ENCODE peak calls at places on chromosomes 16 and 17, in seven cellular contexts. E is ovary, Q is tibial nerve, T is left ventricle myocardium inferior, A is A549, K is fibroblast of lung, L is lung. P is an unnamed sample.

GRCh38 chr16:1035066-1035415 is 37.5 kb upstream of the SSTR5 start:
- DNase-seq in E (no peak), Q (no peak), T (no peak), A (no peak), K (no peak), L (no peak), P (no peak)

GRCh38 chr17:15381707-15382106 is 40.3 kb upstream of the TEKT3 start:
- DNase-seq in E (no peak), Q (no peak), T (no peak), A (no peak), K (no peak), L (no peak), P (no peak)

GRCh38 chr17:18253187-18253884 is 5.2 kb downstream of the FLII start:
- DNase-seq in E (no peak), Q (no peak), T (no peak), A (no peak), K (no peak), L (no peak), P (no peak)

GRCh38 chr17:29588561-29589411 is 662 bp downstream of the GIT1 start:
- DNase-seq in E (peak), Q (no peak), T (no peak), A (peak), K (peak), L (no peak), P (peak)

GRCh38 chr16:89410794-89411309 is 79.5 kb downstream of the ANKRD11 start:
- DNase-seq in E (peak), Q (peak), T (peak), A (no peak), K (peak), L (peak), P (peak)

GRCh38 chr17:64015447-64015846 is 5.0 kb downstream of the ICAM2 start:
- DNase-seq in E (no peak), Q (no peak), T (no peak), A (no peak), K (no peak), L (no peak), P (no peak)

GRCh38 chr17:62822080-62822904 is 14.2 kb upstream of the MARCHF10 start:
- DNase-seq in E (no peak), Q (no peak), T (no peak), A (no peak), K (peak), L (no peak), P (no peak)

GRCh38 chr17:47717845-47718621 is 15.0 kb upstream of the TBX21 start:
- DNase-seq in E (no peak), Q (no peak), T (no peak), A (no peak), K (no peak), L (no peak), P (no peak)

GRCh38 chr17:39204245-39204644 is 4.2 kb downstream of the RPL19 start:
- DNase-seq in E (no peak), Q (no peak), T (no peak), A (no peak), K (no peak), L (no peak), P (no peak)

GRCh38 chr16:89422905-89423630 is 67.3 kb downstream of the ANKRD11 start:
- DNase-seq in E (no peak), Q (no peak), T (no peak), A (no peak), K (peak), L (no peak), P (peak)

DNA sequence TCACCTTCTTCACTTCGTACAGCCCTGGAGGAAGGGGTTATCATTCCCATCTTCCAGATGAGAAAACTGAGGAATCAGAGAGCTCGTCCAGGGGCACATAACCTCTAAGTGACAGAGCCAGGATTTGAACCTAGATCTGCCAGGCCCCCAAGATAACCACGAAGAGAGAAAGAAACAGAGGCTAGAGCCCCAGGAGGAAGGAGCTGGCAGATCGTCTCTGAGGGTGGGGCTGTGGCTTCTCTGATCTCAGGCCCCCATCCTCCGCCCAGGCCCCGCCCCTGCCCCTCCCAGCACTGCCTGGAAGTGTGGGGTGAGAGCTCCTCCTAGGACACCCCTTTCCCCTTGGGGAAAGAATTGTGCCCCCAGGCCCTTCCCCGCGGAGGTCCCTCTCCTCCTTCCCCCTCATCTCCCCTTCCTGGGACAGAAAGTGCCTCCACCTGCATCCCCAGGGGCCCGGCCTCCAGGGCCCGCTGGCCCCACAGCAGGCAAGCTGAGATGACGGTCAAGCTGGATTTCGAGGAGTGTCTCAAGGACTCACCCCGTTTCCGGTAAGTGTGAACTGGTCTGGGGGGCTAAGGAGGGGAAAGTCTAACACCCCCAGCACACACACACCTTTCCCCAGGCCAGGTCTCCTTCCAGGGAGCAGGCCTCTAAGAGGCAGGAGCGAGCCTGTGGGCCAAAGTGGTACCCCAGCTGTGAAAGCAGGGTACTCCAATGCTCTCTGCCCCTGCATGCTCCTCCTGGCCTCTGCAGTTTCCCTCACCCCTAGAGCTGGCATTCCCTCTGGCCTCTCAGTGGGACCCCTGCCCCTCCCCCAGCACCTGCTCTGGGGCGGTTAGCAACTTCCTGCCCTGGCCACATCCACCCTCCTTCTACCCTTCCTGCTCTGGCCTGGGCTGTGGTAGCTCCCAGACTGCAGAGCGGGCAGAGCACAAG is at the start of gene ACAP1:
- DNase-seq in E (no peak), Q (no peak), T (no peak), A (no peak), K (no peak), L (no peak), P (peak)
- H3K27ac ChIP-seq in E (no peak), Q (peak), T (no peak), A (no peak), K (no peak), L (peak), P (no peak)

DNA sequence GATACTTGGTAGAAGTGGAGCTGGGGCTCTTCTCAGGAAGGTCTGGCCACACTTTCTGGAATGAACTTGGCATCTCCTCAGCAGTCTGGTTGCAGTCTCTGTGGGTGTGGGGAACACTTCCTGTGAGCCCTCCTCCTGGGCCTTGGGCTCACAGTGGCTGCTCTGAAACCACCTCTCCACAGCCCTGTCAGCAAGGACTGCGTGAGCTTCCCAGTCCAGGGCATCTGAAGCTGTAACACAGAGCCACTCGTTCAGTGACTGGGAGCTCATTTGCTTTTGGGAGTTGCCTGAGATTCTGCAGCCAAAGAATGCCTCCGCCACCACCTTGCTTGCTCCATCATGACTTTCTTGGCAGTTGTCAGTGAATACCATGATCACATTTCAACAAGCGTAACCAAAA is 60.0 kb downstream of the CLEC16A start:
- DNase-seq in E (no peak), Q (no peak), T (no peak), A (no peak), K (no peak), L (no peak), P (no peak)
- H3K27ac ChIP-seq in E (no peak), Q (no peak), T (no peak), A (no peak), K (peak), L (no peak), P (no peak)

GRCh38 chr17:60388742-60389141 is 3.2 kb downstream of the USP32 start:
- DNase-seq in E (no peak), Q (no peak), T (no peak), A (no peak), K (no peak), L (no peak), P (no peak)
- H3K27ac ChIP-seq in E (no peak), Q (no peak), T (no peak), A (no peak), K (no peak), L (no peak), P (no peak)

GRCh38 chr16:84299734-84300440 is 5.2 kb downstream of the WFDC1 start:
- DNase-seq in E (no peak), Q (no peak), T (no peak), A (no peak), K (no peak), L (no peak), P (peak)

GRCh38 chr16:84298376-84298899 is 3.8 kb downstream of the WFDC1 start:
- DNase-seq in E (no peak), Q (no peak), T (no peak), A (no peak), K (no peak), L (no peak), P (no peak)

GRCh38 chr16:84303516-84303915 is 8.8 kb downstream of the WFDC1 start:
- DNase-seq in E (no peak), Q (no peak), T (no peak), A (no peak), K (no peak), L (no peak), P (peak)

GRCh38 chr16:84303023-84303422 is 8.3 kb downstream of the WFDC1 start:
- DNase-seq in E (no peak), Q (no peak), T (no peak), A (no peak), K (peak), L (no peak), P (peak)

DNA sequence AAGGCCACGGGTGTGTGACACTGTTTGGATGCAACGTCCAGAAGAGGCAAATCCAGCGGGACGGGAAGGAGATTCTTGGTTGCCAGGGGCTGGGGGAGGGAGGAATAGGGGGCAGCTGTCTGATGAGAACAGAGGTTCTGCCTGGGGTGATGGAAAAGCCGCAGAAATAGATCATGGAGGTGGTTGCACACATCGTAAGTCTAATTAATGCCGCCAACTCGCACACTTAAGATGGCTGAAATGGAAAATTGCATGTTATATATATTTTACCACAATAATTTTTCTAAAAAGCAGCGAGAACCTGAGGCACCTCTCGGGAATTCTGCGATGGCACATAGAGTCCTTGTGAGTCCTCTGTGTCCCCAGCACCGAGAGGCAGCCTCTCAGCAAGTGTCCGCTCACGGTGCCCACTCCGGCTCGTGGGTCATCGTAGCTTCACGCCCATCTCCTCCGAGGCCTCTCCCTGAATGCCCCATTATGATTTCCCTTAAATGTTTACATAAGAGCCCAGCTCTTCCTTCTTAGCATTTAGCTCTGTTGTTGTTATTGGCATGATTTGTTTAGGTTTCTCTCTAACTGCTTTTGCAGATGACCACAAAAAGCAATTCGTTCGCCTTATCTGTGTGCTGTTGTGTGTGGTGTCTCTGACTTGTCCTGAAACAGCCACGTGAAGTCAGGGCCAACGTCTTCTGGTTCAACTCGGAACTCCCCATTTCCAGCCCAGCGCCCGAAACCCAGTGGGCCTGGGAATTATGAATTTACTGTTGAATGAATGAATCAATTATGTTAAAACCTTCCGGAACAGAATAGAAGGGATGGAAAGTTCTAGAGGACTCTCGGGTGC is 7.7 kb downstream of the WFDC1 start:
- DNase-seq in E (no peak), Q (no peak), T (no peak), A (no peak), K (peak), L (no peak), P (peak)
- H3K27ac ChIP-seq in E (no peak), Q (peak), T (peak), A (no peak), K (peak), L (peak), P (peak)

GRCh38 chr17:73308017-73308823 is 3.6 kb downstream of the CDC42EP4 start:
- DNase-seq in E (peak), Q (peak), T (peak), A (peak), K (peak), L (peak), P (peak)

GRCh38 chr17:73304438-73304837 is 7.4 kb downstream of the CDC42EP4 start:
- DNase-seq in E (no peak), Q (no peak), T (no peak), A (no peak), K (no peak), L (no peak), P (no peak)

GRCh38 chr17:73305845-73306836 is 5.7 kb downstream of the CDC42EP4 start:
- DNase-seq in E (no peak), Q (no peak), T (no peak), A (no peak), K (no peak), L (no peak), P (no peak)

GRCh38 chr17:73304971-73305786 is 6.6 kb downstream of the CDC42EP4 start:
- DNase-seq in E (peak), Q (no peak), T (peak), A (peak), K (peak), L (peak), P (peak)

GRCh38 chr17:73307130-73307529 is 4.7 kb downstream of the CDC42EP4 start:
- DNase-seq in E (peak), Q (no peak), T (peak), A (no peak), K (no peak), L (no peak), P (no peak)
- H3K27ac ChIP-seq in E (peak), Q (peak), T (peak), A (peak), K (no peak), L (peak), P (peak)

GRCh38 chr16:84941916-84942315 is 69.4 kb downstream of the ZDHHC7 start:
- DNase-seq in E (no peak), Q (no peak), T (no peak), A (no peak), K (no peak), L (no peak), P (no peak)

GRCh38 chr16:84937196-84937935 is 74.0 kb downstream of the ZDHHC7 start:
- DNase-seq in E (no peak), Q (no peak), T (no peak), A (no peak), K (no peak), L (no peak), P (no peak)

GRCh38 chr16:84942786-84943185 is 68.5 kb downstream of the ZDHHC7 start:
- DNase-seq in E (no peak), Q (no peak), T (no peak), A (no peak), K (no peak), L (no peak), P (no peak)

GRCh38 chr16:84943620-84944019 is 67.7 kb downstream of the ZDHHC7 start:
- DNase-seq in E (no peak), Q (no peak), T (no peak), A (no peak), K (no peak), L (no peak), P (no peak)

GRCh38 chr16:84940670-84941551 is 70.4 kb downstream of the ZDHHC7 start:
- DNase-seq in E (no peak), Q (peak), T (no peak), A (no peak), K (peak), L (no peak), P (no peak)
- H3K27ac ChIP-seq in E (no peak), Q (no peak), T (peak), A (no peak), K (no peak), L (no peak), P (no peak)

GRCh38 chr16:85846461-85846860 is 47.0 kb downstream of the COX4I1 start:
- DNase-seq in E (no peak), Q (no peak), T (no peak), A (no peak), K (no peak), L (no peak), P (peak)

GRCh38 chr16:85847681-85848601 is 48.4 kb downstream of the COX4I1 start:
- DNase-seq in E (no peak), Q (no peak), T (no peak), A (no peak), K (no peak), L (no peak), P (peak)

GRCh38 chr16:85844786-85845185 is 45.3 kb downstream of the COX4I1 start:
- DNase-seq in E (no peak), Q (no peak), T (no peak), A (no peak), K (peak), L (no peak), P (peak)

GRCh38 chr16:85845276-85845675 is 45.8 kb downstream of the COX4I1 start:
- DNase-seq in E (no peak), Q (no peak), T (no peak), A (no peak), K (no peak), L (no peak), P (peak)

GRCh38 chr16:85847036-85847435 is 47.5 kb downstream of the COX4I1 start:
- DNase-seq in E (no peak), Q (no peak), T (no peak), A (no peak), K (no peak), L (no peak), P (peak)
- H3K27ac ChIP-seq in E (no peak), Q (no peak), T (no peak), A (no peak), K (no peak), L (no peak), P (no peak)

P was measured in kidney.